ENCODE peak calls at places on chromosomes 7 and 10, in five cellular contexts. One of them, this sample, is unnamed.

GRCh38 chr10:48459270-48460147 is 145.4 kb downstream of the ARHGAP22 start:
- DNase-seq in cardiac fibroblast: no peak
- DNase-seq in endothelial cell: no peak
- DNase-seq in OCI-LY7: no peak
- DNase-seq in AG04450: no peak
- DNase-seq in this sample: no peak

GRCh38 chr10:52213511-52213831 is 100.6 kb upstream of the DKK1 start:
- DNase-seq in cardiac fibroblast: peak
- DNase-seq in endothelial cell: no peak
- DNase-seq in OCI-LY7: no peak
- DNase-seq in AG04450: no peak
- DNase-seq in this sample: peak

GRCh38 chr10:201328-201771 is 66.1 kb downstream of the ZMYND11 start:
- DNase-seq in cardiac fibroblast: peak
- DNase-seq in endothelial cell: no peak
- DNase-seq in OCI-LY7: no peak
- DNase-seq in AG04450: no peak
- DNase-seq in this sample: no peak

GRCh38 chr7:71497233-71497946 is 365.4 kb downstream of the GALNT17 start:
- DNase-seq in cardiac fibroblast: no peak
- DNase-seq in endothelial cell: no peak
- DNase-seq in OCI-LY7: no peak
- DNase-seq in AG04450: no peak
- DNase-seq in this sample: no peak

GRCh38 chr10:129332476-129332875 is 134.6 kb upstream of the MGMT start:
- DNase-seq in cardiac fibroblast: peak
- DNase-seq in endothelial cell: peak
- DNase-seq in OCI-LY7: peak
- DNase-seq in AG04450: no peak
- DNase-seq in this sample: peak

GRCh38 chr7:158274404-158274811 is 313.2 kb downstream of the PTPRN2 start:
- DNase-seq in cardiac fibroblast: no peak
- DNase-seq in endothelial cell: no peak
- DNase-seq in OCI-LY7: no peak
- DNase-seq in AG04450: no peak
- DNase-seq in this sample: no peak

GRCh38 chr10:12150163-12150562 is 20.7 kb downstream of the SEC61A2 start:
- DNase-seq in cardiac fibroblast: no peak
- DNase-seq in endothelial cell: no peak
- DNase-seq in OCI-LY7: no peak
- DNase-seq in AG04450: no peak
- DNase-seq in this sample: no peak

GRCh38 chr7:22996470-22996869 is 17.5 kb downstream of the HYCC1 start:
- DNase-seq in cardiac fibroblast: no peak
- DNase-seq in endothelial cell: no peak
- DNase-seq in OCI-LY7: no peak
- DNase-seq in AG04450: no peak
- DNase-seq in this sample: no peak

GRCh38 chr10:6211341-6212265 is 8.9 kb downstream of the PFKFB3 start:
- DNase-seq in cardiac fibroblast: peak
- DNase-seq in endothelial cell: no peak
- DNase-seq in OCI-LY7: no peak
- DNase-seq in AG04450: no peak
- DNase-seq in this sample: no peak

GRCh38 chr10:43817368-43817767 is 168.7 kb upstream of the ZNF32 start:
- DNase-seq in cardiac fibroblast: peak
- DNase-seq in endothelial cell: no peak
- DNase-seq in OCI-LY7: no peak
- DNase-seq in AG04450: peak
- DNase-seq in this sample: no peak

GRCh38 chr10:74151879-74152722 is 1.1 kb downstream of the ADK start:
- DNase-seq in cardiac fibroblast: no peak
- DNase-seq in endothelial cell: no peak
- DNase-seq in OCI-LY7: no peak
- DNase-seq in AG04450: no peak
- DNase-seq in this sample: peak

GRCh38 chr10:74153123-74153522 is 2.1 kb downstream of the ADK start:
- DNase-seq in cardiac fibroblast: peak
- DNase-seq in endothelial cell: no peak
- DNase-seq in OCI-LY7: no peak
- DNase-seq in AG04450: no peak
- DNase-seq in this sample: peak

GRCh38 chr10:74150151-74151056 is at the start of gene AP3M1:
- DNase-seq in cardiac fibroblast: no peak
- DNase-seq in endothelial cell: peak
- DNase-seq in OCI-LY7: peak
- DNase-seq in AG04450: no peak
- DNase-seq in this sample: no peak

GRCh38 chr10:74153676-74154075 is 2.7 kb downstream of the ADK start:
- DNase-seq in cardiac fibroblast: peak
- DNase-seq in endothelial cell: no peak
- DNase-seq in OCI-LY7: no peak
- DNase-seq in AG04450: no peak
- DNase-seq in this sample: no peak

DNA sequence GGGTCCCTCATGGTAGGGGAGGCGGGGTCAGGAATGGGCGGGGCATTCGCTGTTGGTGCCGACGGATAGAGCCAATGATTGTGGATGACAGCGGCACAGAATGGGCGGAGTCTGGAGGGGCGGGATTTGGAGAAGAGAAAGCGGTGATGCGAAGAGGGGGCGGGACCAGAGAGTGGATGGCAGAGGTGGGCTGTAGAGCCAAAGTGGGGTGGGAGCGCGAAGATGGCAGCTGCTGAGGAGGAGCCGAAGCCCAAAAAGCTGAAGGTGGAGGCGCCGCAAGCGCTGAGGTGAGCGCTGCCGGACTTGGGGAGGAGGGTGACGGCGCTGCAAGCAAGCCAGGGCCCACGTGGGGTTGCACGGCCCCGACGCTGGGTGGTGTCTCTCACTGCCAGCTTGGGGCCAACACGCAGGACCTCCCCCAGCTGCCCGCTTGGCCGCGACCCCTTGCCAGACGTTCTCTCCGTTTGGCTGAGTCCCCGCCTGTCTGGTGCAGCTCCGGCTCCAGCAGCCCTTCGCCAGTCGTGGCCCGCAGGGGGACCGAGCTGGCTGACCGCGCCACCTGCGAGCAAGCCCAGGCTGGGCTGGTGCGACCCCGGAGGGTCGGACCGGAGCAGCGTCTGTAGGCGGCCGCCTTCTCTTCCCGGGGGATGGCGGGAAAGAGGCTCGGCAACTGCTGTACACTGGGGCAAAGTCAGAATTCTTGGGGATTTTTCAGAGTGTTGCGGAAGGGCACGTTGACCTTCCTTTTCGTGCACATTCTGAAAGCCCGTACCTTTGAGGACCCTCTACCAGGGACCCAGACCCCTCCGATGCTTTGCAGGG is at the start of gene ADK:
- DNase-seq in cardiac fibroblast: peak
- DNase-seq in endothelial cell: peak
- DNase-seq in OCI-LY7: peak
- DNase-seq in AG04450: peak
- DNase-seq in this sample: peak
- TF ChIP-seq CTCF in cardiac fibroblast: peak
- TF ChIP-seq CTCF in endothelial cell: no peak
- TF ChIP-seq CTCF in OCI-LY7: peak
- TF ChIP-seq CTCF in AG04450: peak
- TF ChIP-seq CTCF in this sample: peak

GRCh38 chr7:3159445-3159844 is 115.8 kb upstream of the CARD11 start:
- DNase-seq in cardiac fibroblast: no peak
- DNase-seq in endothelial cell: no peak
- DNase-seq in OCI-LY7: no peak
- DNase-seq in AG04450: no peak
- DNase-seq in this sample: no peak

GRCh38 chr7:3159039-3159438 is 115.4 kb upstream of the CARD11 start:
- DNase-seq in cardiac fibroblast: no peak
- DNase-seq in endothelial cell: no peak
- DNase-seq in OCI-LY7: no peak
- DNase-seq in AG04450: no peak
- DNase-seq in this sample: no peak

GRCh38 chr7:3164363-3164762 is 120.7 kb upstream of the CARD11 start:
- DNase-seq in cardiac fibroblast: no peak
- DNase-seq in endothelial cell: no peak
- DNase-seq in OCI-LY7: no peak
- DNase-seq in AG04450: no peak
- DNase-seq in this sample: no peak

GRCh38 chr7:3165681-3166580 is 122.3 kb upstream of the CARD11 start:
- DNase-seq in cardiac fibroblast: no peak
- DNase-seq in endothelial cell: no peak
- DNase-seq in OCI-LY7: no peak
- DNase-seq in AG04450: no peak
- DNase-seq in this sample: no peak

DNA sequence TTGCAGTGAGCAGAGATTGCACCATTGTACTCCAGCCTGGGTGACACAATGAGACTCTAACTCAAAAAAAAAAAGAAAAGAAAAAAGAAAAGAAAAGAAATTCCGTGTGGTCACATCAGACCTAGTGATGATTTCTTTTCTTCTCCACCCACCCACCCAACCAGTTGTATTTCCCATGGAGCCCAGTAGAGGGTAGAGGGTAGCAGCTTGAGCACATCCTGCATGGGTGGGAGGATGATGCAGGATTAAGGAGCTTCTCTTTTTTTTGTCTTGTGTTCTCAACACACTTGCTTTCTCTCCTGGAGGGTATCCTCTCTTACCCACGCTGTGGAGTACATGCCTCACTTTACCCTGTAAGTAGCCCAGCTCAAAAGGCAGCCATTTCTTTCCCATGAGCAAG is 118.6 kb upstream of the CARD11 start:
- DNase-seq in cardiac fibroblast: peak
- DNase-seq in endothelial cell: no peak
- DNase-seq in OCI-LY7: peak
- DNase-seq in AG04450: no peak
- DNase-seq in this sample: no peak
- TF ChIP-seq CTCF in cardiac fibroblast: peak
- TF ChIP-seq CTCF in endothelial cell: no peak
- TF ChIP-seq CTCF in OCI-LY7: peak
- TF ChIP-seq CTCF in AG04450: peak
- TF ChIP-seq CTCF in this sample: no peak

GRCh38 chr10:16952610-16953009 is 135.4 kb upstream of the RSU1 start:
- DNase-seq in cardiac fibroblast: no peak
- DNase-seq in endothelial cell: no peak
- DNase-seq in OCI-LY7: no peak
- DNase-seq in AG04450: no peak
- DNase-seq in this sample: no peak
- TF ChIP-seq CTCF in cardiac fibroblast: peak
- TF ChIP-seq CTCF in endothelial cell: no peak
- TF ChIP-seq CTCF in OCI-LY7: no peak
- TF ChIP-seq CTCF in AG04450: no peak
- TF ChIP-seq CTCF in this sample: no peak

GRCh38 chr10:98244586-98244985 is 23.4 kb downstream of the LOXL4 start:
- DNase-seq in cardiac fibroblast: no peak
- DNase-seq in endothelial cell: no peak
- DNase-seq in OCI-LY7: no peak
- DNase-seq in AG04450: no peak
- DNase-seq in this sample: no peak

GRCh38 chr10:98238391-98238790 is 29.6 kb downstream of the LOXL4 start:
- DNase-seq in cardiac fibroblast: no peak
- DNase-seq in endothelial cell: no peak
- DNase-seq in OCI-LY7: no peak
- DNase-seq in AG04450: no peak
- DNase-seq in this sample: no peak

GRCh38 chr10:98246911-98247820 is 20.8 kb downstream of the LOXL4 start:
- DNase-seq in cardiac fibroblast: no peak
- DNase-seq in endothelial cell: no peak
- DNase-seq in OCI-LY7: no peak
- DNase-seq in AG04450: peak
- DNase-seq in this sample: no peak

GRCh38 chr10:98240524-98240923 is 27.5 kb downstream of the LOXL4 start:
- DNase-seq in cardiac fibroblast: no peak
- DNase-seq in endothelial cell: no peak
- DNase-seq in OCI-LY7: no peak
- DNase-seq in AG04450: no peak
- DNase-seq in this sample: no peak

GRCh38 chr10:98242823-98243222 is 25.2 kb downstream of the LOXL4 start:
- DNase-seq in cardiac fibroblast: peak
- DNase-seq in endothelial cell: no peak
- DNase-seq in OCI-LY7: peak
- DNase-seq in AG04450: no peak
- DNase-seq in this sample: no peak
- TF ChIP-seq CTCF in cardiac fibroblast: peak
- TF ChIP-seq CTCF in endothelial cell: peak
- TF ChIP-seq CTCF in OCI-LY7: peak
- TF ChIP-seq CTCF in AG04450: peak
- TF ChIP-seq CTCF in this sample: peak